ENCODE peak calls at places on chromosomes 1 and 21, in six cellular contexts. B is coronary artery; O is activated gamma-delta T cell treated with Interleukin-2 at 50 U/mL for 16 hours; Q is GDM1; W is naive thymus-derived CD8-positive, alpha-beta T cell; S is psoas muscle. A is an unnamed sample.

GRCh38 chr1:213138391-213138790 is 87.3 kb downstream of the RPS6KC1 start:
- DNase-seq in B (no peak), O (no peak), Q (no peak), W (no peak), S (no peak), A (no peak)

GRCh38 chr1:119679223-119679622 is 31.2 kb upstream of the ZNF697 start:
- DNase-seq in B (no peak), O (no peak), Q (no peak), W (no peak), S (no peak), A (no peak)

GRCh38 chr21:32674731-32675130 is 53.1 kb downstream of the SYNJ1 start:
- DNase-seq in B (no peak), O (no peak), Q (no peak), W (no peak), S (no peak), A (no peak)

GRCh38 chr1:8889925-8890785 is 11.7 kb upstream of the ENO1 start:
- DNase-seq in B (peak), O (no peak), Q (no peak), W (no peak), S (peak), A (peak)

GRCh38 chr1:63674238-63674864 is 81.1 kb downstream of the PGM1 start:
- DNase-seq in B (peak), O (no peak), Q (no peak), W (no peak), S (peak), A (peak)

GRCh38 chr1:33098371-33098770 is 17.4 kb downstream of the AZIN2 start:
- DNase-seq in B (no peak), O (no peak), Q (peak), W (no peak), S (no peak), A (no peak)

GRCh38 chr1:155940993-155941844 is at the start of gene RXFP4:
- DNase-seq in B (no peak), O (no peak), Q (no peak), W (no peak), S (no peak), A (no peak)

GRCh38 chr1:116950497-116951174 is 40.9 kb downstream of the PTGFRN start:
- DNase-seq in B (no peak), O (no peak), Q (no peak), W (no peak), S (no peak), A (peak)

GRCh38 chr21:38916214-38916964 is 110.7 kb downstream of the ETS2 start:
- DNase-seq in B (no peak), O (no peak), Q (no peak), W (no peak), S (no peak), A (no peak)

GRCh38 chr1:113579256-113580018 is 179.8 kb downstream of the PHTF1 start:
- DNase-seq in B (no peak), O (no peak), Q (no peak), W (no peak), S (no peak), A (no peak)

GRCh38 chr21:44290327-44291077 is 4.8 kb downstream of the AIRE start:
- DNase-seq in B (no peak), O (no peak), Q (no peak), W (no peak), S (peak), A (no peak)

GRCh38 chr1:157833155-157833554 is 8.5 kb downstream of the CD5L start:
- DNase-seq in B (no peak), O (no peak), Q (no peak), W (no peak), S (no peak), A (no peak)

GRCh38 chr1:54803761-54804470 is 2.8 kb upstream of the TTC22 start:
- DNase-seq in B (no peak), O (no peak), Q (no peak), W (no peak), S (no peak), A (no peak)

GRCh38 chr1:55775007-55775406 is 559.8 kb upstream of the USP24 start:
- DNase-seq in B (no peak), O (no peak), Q (no peak), W (no peak), S (no peak), A (no peak)

GRCh38 chr21:31656199-31657095 is 3.0 kb upstream of the SOD1 start:
- DNase-seq in B (no peak), O (no peak), Q (no peak), W (no peak), S (no peak), A (no peak)

GRCh38 chr21:39867198-39867650 is at the start of gene PCP4:
- DNase-seq in B (no peak), O (no peak), Q (no peak), W (peak), S (no peak), A (no peak)

GRCh38 chr1:7721940-7722669 is 49.0 kb upstream of the VAMP3 start:
- DNase-seq in B (no peak), O (no peak), Q (no peak), W (no peak), S (no peak), A (no peak)

GRCh38 chr1:17498214-17498613 is 41.3 kb upstream of the ARHGEF10L start:
- DNase-seq in B (no peak), O (no peak), Q (no peak), W (no peak), S (no peak), A (no peak)

GRCh38 chr1:109383850-109384249 is 13.9 kb downstream of the SORT1 start:
- DNase-seq in B (no peak), O (no peak), Q (no peak), W (no peak), S (no peak), A (no peak)

GRCh38 chr1:5798151-5798730 is 194.0 kb downstream of the NPHP4 start:
- DNase-seq in B (no peak), O (no peak), Q (no peak), W (no peak), S (no peak), A (no peak)

GRCh38 chr21:33815153-33815707 is 100.4 kb downstream of the ATP5PO start:
- DNase-seq in B (no peak), O (no peak), Q (peak), W (no peak), S (no peak), A (no peak)

GRCh38 chr1:167775178-167775577 is 53.4 kb downstream of the MPZL1 start:
- DNase-seq in B (no peak), O (no peak), Q (no peak), W (no peak), S (no peak), A (no peak)

GRCh38 chr1:17193222-17194132 is 11.5 kb upstream of the PADI1 start:
- DNase-seq in B (peak), O (no peak), Q (no peak), W (no peak), S (no peak), A (no peak)

GRCh38 chr21:33121715-33122475 is 52.0 kb downstream of the OLIG1 start:
- DNase-seq in B (no peak), O (no peak), Q (no peak), W (no peak), S (no peak), A (no peak)

GRCh38 chr1:170370087-170370486 is 161.9 kb upstream of the GORAB start:
- DNase-seq in B (no peak), O (no peak), Q (no peak), W (no peak), S (peak), A (no peak)

GRCh38 chr1:170225735-170226524 is 80.2 kb downstream of the NTMT2 start:
- DNase-seq in B (no peak), O (no peak), Q (no peak), W (no peak), S (no peak), A (no peak)

GRCh38 chr1:177981186-177981585 is 11.3 kb upstream of the SEC16B start:
- DNase-seq in B (no peak), O (no peak), Q (no peak), W (no peak), S (no peak), A (no peak)

GRCh38 chr1:199040076-199040475 is 401.2 kb downstream of the PTPRC start:
- DNase-seq in B (no peak), O (no peak), Q (no peak), W (no peak), S (no peak), A (no peak)

GRCh38 chr1:117572546-117572945 is 33.3 kb upstream of the TENT5C start:
- DNase-seq in B (peak), O (peak), Q (peak), W (peak), S (no peak), A (no peak)